ENCODE peak calls at places on chromosomes 4 and X, in five cellular contexts. One of them, this sample, is unnamed.

GRCh38 chr4:1566838-1567518 is 117.1 kb downstream of the FAM53A start:
- DNase-seq in GM12891: no peak
- DNase-seq in GM12878: no peak
- DNase-seq in HepG2: no peak
- DNase-seq in K562: no peak
- DNase-seq in this sample: no peak

GRCh38 chr4:48112017-48112667 is 21.9 kb downstream of the TXK start:
- DNase-seq in K562: no peak
- DNase-seq in HepG2: no peak
- DNase-seq in GM12878: no peak
- DNase-seq in GM12891: no peak
- DNase-seq in this sample: no peak

GRCh38 chrX:13791559-13791958 is 25.3 kb downstream of the GPM6B start:
- DNase-seq in HepG2: no peak
- DNase-seq in K562: no peak
- DNase-seq in GM12878: no peak
- DNase-seq in GM12891: no peak
- DNase-seq in this sample: no peak

GRCh38 chr4:128553665-128554515 is 255.6 kb upstream of the JADE1 start:
- DNase-seq in GM12878: no peak
- DNase-seq in HepG2: no peak
- DNase-seq in GM12891: no peak
- DNase-seq in K562: no peak
- DNase-seq in this sample: no peak

GRCh38 chrX:123504630-123505270 is 228.1 kb downstream of the THOC2 start:
- DNase-seq in GM12878: no peak
- DNase-seq in HepG2: no peak
- DNase-seq in K562: no peak
- DNase-seq in GM12891: no peak
- DNase-seq in this sample: no peak

GRCh38 chr4:106898621-106899230 is 137.4 kb downstream of the DKK2 start:
- DNase-seq in GM12878: no peak
- DNase-seq in HepG2: peak
- DNase-seq in K562: peak
- DNase-seq in GM12891: peak
- DNase-seq in this sample: no peak

GRCh38 chr4:173529505-173530325 is at the start of gene HAND2:
- DNase-seq in HepG2: no peak
- DNase-seq in K562: peak
- DNase-seq in GM12891: no peak
- DNase-seq in GM12878: no peak
- DNase-seq in this sample: no peak

GRCh38 chr4:11312389-11312788 is 116.3 kb downstream of the HS3ST1 start:
- DNase-seq in HepG2: no peak
- DNase-seq in GM12891: no peak
- DNase-seq in K562: no peak
- DNase-seq in GM12878: no peak
- DNase-seq in this sample: no peak

GRCh38 chrX:25068340-25068739 is 52.6 kb upstream of the ARX start:
- DNase-seq in K562: no peak
- DNase-seq in GM12878: no peak
- DNase-seq in GM12891: no peak
- DNase-seq in HepG2: no peak
- DNase-seq in this sample: no peak

GRCh38 chr4:158769175-158769831 is 477 bp downstream of the FNIP2 start:
- DNase-seq in K562: peak
- DNase-seq in HepG2: no peak
- DNase-seq in GM12878: no peak
- DNase-seq in GM12891: peak
- DNase-seq in this sample: no peak
- TF ChIP-seq TAF1 in K562: peak
- TF ChIP-seq TAF1 in HepG2: no peak
- TF ChIP-seq TAF1 in GM12878: no peak
- TF ChIP-seq TAF1 in GM12891: no peak
- TF ChIP-seq TAF1 in this sample: no peak

GRCh38 chr4:75733369-75733768 is 9.0 kb downstream of the USO1 start:
- DNase-seq in K562: no peak
- DNase-seq in HepG2: no peak
- DNase-seq in GM12878: no peak
- DNase-seq in GM12891: no peak
- DNase-seq in this sample: no peak
- TF ChIP-seq POLR2AphosphoS5 in K562: no peak
- TF ChIP-seq POLR2AphosphoS5 in HepG2: no peak
- TF ChIP-seq POLR2AphosphoS5 in GM12878: no peak
- TF ChIP-seq POLR2AphosphoS5 in GM12891: no peak
- TF ChIP-seq POLR2AphosphoS5 in this sample: no peak

GRCh38 chr4:39450618-39451017 is 8.1 kb downstream of the RPL9 start:
- DNase-seq in GM12878: no peak
- DNase-seq in K562: no peak
- DNase-seq in GM12891: no peak
- DNase-seq in HepG2: peak
- DNase-seq in this sample: no peak

GRCh38 chr4:39453738-39454137 is 5.0 kb downstream of the RPL9 start:
- DNase-seq in K562: no peak
- DNase-seq in GM12891: no peak
- DNase-seq in HepG2: no peak
- DNase-seq in GM12878: no peak
- DNase-seq in this sample: no peak

GRCh38 chr4:39452153-39452859 is 6.4 kb downstream of the RPL9 start:
- DNase-seq in HepG2: no peak
- DNase-seq in GM12891: no peak
- DNase-seq in K562: no peak
- DNase-seq in GM12878: no peak
- DNase-seq in this sample: no peak

GRCh38 chr4:39451423-39452023 is 7.2 kb downstream of the RPL9 start:
- DNase-seq in HepG2: no peak
- DNase-seq in GM12878: no peak
- DNase-seq in K562: no peak
- DNase-seq in GM12891: no peak
- DNase-seq in this sample: no peak

GRCh38 chr4:39452860-39453587 is 5.7 kb downstream of the RPL9 start:
- DNase-seq in K562: no peak
- DNase-seq in GM12878: no peak
- DNase-seq in GM12891: no peak
- DNase-seq in HepG2: no peak
- DNase-seq in this sample: no peak
- TF ChIP-seq POLR2A in K562: peak
- TF ChIP-seq POLR2A in GM12878: peak
- TF ChIP-seq POLR2A in GM12891: peak
- TF ChIP-seq POLR2A in HepG2: no peak
- TF ChIP-seq POLR2A in this sample: peak

GRCh38 chrX:136728393-136728792 is 52.3 kb downstream of the ARHGEF6 start:
- DNase-seq in GM12878: no peak
- DNase-seq in K562: no peak
- DNase-seq in HepG2: no peak
- DNase-seq in GM12891: no peak
- DNase-seq in this sample: no peak

GRCh38 chrX:136731207-136731782 is 49.4 kb downstream of the ARHGEF6 start:
- DNase-seq in GM12878: no peak
- DNase-seq in HepG2: no peak
- DNase-seq in GM12891: no peak
- DNase-seq in K562: no peak
- DNase-seq in this sample: no peak

DNA sequence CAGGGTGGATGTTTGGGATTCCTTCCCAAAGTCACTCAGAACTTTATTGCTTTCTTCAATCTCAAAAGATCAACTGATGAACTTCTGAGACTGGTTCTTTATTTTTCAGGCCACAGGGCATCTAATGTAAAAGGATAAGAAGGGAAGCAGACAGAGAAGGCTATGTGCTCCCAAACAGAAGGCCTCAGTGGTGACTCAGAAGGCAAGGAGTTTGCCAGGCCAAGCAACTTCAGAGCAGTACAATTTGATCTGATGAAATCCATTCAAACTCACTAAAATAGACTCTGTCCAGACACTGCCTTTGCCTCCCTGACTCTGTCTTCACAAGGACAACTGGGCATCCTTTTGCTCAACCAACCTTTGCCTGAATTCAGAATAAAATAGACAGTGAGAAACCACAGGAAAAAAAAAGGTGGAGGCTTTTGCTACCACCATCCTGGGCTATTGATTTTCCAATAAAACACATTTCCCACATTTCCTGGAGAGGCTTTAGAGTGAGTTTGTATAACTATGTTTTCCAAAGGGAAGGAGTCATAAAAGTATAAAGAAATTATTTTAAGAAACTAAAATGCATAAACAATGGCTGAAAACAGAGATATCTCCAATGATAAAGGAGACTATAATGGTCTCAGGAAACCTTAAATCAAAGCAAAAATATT is 55.2 kb downstream of the ARHGEF6 start:
- DNase-seq in K562: no peak
- DNase-seq in GM12878: no peak
- DNase-seq in GM12891: no peak
- DNase-seq in HepG2: no peak
- DNase-seq in this sample: no peak
- TF ChIP-seq TAF1 in K562: no peak
- TF ChIP-seq TAF1 in GM12878: no peak
- TF ChIP-seq TAF1 in GM12891: no peak
- TF ChIP-seq TAF1 in HepG2: no peak
- TF ChIP-seq TAF1 in this sample: no peak

DNA sequence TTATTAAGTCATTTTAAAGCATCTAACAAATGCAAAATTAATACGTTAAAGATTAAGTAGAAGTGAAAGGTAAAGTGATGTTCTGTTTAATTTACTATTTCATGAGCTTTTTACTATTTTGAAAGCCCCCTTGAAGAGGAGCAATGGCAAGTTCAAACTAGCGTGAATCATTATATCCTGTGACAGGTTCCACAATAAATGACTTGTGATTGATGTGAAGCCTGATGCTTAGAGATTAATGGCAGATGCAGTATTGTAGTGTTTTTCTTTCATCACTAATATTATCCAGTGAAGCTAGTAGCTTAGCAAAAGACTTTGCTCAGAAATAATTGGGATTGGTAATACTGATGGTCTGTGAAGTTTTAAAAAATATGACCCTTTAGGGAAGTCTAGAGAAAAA is 57.3 kb downstream of the STOX2 start:
- DNase-seq in K562: no peak
- DNase-seq in HepG2: no peak
- DNase-seq in GM12891: no peak
- DNase-seq in GM12878: no peak
- DNase-seq in this sample: no peak
- TF ChIP-seq POLR2AphosphoS5 in K562: no peak
- TF ChIP-seq POLR2AphosphoS5 in HepG2: no peak
- TF ChIP-seq POLR2AphosphoS5 in GM12891: no peak
- TF ChIP-seq POLR2AphosphoS5 in GM12878: no peak
- TF ChIP-seq POLR2AphosphoS5 in this sample: no peak

DNA sequence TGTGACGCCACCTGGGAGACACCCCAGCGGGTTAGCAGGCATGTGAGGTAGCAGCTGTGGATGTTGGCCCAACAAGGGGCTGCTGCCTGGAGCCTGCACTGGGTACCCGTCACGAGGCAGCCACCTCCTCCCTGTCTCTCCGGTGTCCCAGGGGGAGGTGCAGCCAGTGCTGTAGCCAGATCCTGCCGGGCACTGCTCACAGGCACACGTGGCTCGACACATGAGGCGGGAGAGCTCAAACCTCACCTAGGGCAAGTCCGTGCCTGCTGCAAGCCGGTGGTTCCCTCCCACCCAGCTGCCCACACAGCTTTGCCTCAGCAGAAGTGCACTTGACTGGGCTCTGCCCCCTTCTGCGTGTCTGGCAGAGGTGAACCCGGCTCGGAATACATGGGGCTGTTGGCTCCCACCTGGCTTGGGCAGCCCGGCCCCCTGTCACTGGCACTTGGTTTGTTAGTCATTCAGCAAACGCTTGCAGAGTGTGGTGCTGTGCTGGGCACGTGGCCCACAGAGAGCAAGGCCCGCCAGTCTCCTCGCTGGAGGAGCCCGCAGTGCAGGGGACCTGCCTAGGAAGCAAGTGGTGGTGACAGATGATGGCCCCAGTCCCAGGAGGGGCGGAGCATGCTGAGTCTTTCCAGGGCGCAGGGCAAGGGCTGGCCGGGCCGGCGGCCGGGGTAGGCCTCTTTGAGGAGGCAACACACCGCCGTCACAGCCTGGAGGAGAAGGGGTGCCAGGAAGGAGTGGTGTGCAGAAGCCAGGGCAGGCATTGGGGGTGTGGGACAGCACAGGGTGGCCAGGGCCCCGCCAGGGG is 10.1 kb upstream of the SH3TC1 start:
- DNase-seq in HepG2: no peak
- DNase-seq in GM12891: no peak
- DNase-seq in GM12878: no peak
- DNase-seq in K562: no peak
- DNase-seq in this sample: no peak
- TF ChIP-seq POLR2A in HepG2: no peak
- TF ChIP-seq POLR2A in GM12891: no peak
- TF ChIP-seq POLR2A in GM12878: no peak
- TF ChIP-seq POLR2A in K562: no peak
- TF ChIP-seq POLR2A in this sample: no peak

GRCh38 chrX:20267924-20268701 is 1.4 kb upstream of the RPS6KA3 start:
- DNase-seq in GM12878: no peak
- DNase-seq in K562: no peak
- DNase-seq in GM12891: peak
- DNase-seq in HepG2: no peak
- DNase-seq in this sample: peak
- TF ChIP-seq TAF1 in GM12878: no peak
- TF ChIP-seq TAF1 in K562: no peak
- TF ChIP-seq TAF1 in GM12891: no peak
- TF ChIP-seq TAF1 in HepG2: no peak
- TF ChIP-seq TAF1 in this sample: no peak